ENCODE peak calls at places on chromosomes 12 and 14, in seven cellular contexts. One of them, this sample, is unnamed.

GRCh38 chr14:102055181-102055901 is 31.5 kb downstream of the HSP90AA1 start:
- DNase-seq in K562: no peak
- DNase-seq in HepG2: peak; percentile 18
- DNase-seq in GM12878: no peak
- DNase-seq in H1: no peak
- DNase-seq in SK-N-SH: no peak
- DNase-seq in HCT116: no peak
- DNase-seq in this sample: peak; percentile 27

GRCh38 chr14:34496679-34497513 is 34.9 kb upstream of the SPTSSA start:
- DNase-seq in K562: peak; percentile 68
- DNase-seq in HepG2: peak; percentile 99
- DNase-seq in GM12878: no peak
- DNase-seq in H1: peak; percentile 56
- DNase-seq in SK-N-SH: peak; percentile 23
- DNase-seq in HCT116: peak; percentile 97
- DNase-seq in this sample: no peak

GRCh38 chr12:93139028-93139665 is 210.1 kb upstream of the EEA1 start:
- DNase-seq in K562: no peak
- DNase-seq in HepG2: no peak
- DNase-seq in GM12878: no peak
- DNase-seq in H1: no peak
- DNase-seq in SK-N-SH: no peak
- DNase-seq in HCT116: no peak
- DNase-seq in this sample: no peak

GRCh38 chr12:19185262-19185929 is 55.9 kb downstream of the PLEKHA5 start:
- DNase-seq in K562: no peak
- DNase-seq in HepG2: no peak
- DNase-seq in GM12878: no peak
- DNase-seq in H1: no peak
- DNase-seq in SK-N-SH: no peak
- DNase-seq in HCT116: no peak
- DNase-seq in this sample: no peak

GRCh38 chr12:90124289-90124688 is 415.7 kb upstream of the ATP2B1 start:
- DNase-seq in K562: no peak
- DNase-seq in HepG2: no peak
- DNase-seq in GM12878: no peak
- DNase-seq in H1: no peak
- DNase-seq in SK-N-SH: no peak
- DNase-seq in HCT116: no peak
- DNase-seq in this sample: no peak

GRCh38 chr12:116423053-116423452 is 136.1 kb upstream of the MAP1LC3B2 start:
- DNase-seq in K562: no peak
- DNase-seq in HepG2: no peak
- DNase-seq in GM12878: no peak
- DNase-seq in H1: no peak
- DNase-seq in SK-N-SH: no peak
- DNase-seq in HCT116: no peak
- DNase-seq in this sample: no peak

GRCh38 chr12:29534935-29535334 is 37.4 kb upstream of the OVCH1 start:
- DNase-seq in K562: no peak
- DNase-seq in HepG2: peak; percentile 5
- DNase-seq in GM12878: no peak
- DNase-seq in H1: no peak
- DNase-seq in SK-N-SH: no peak
- DNase-seq in HCT116: no peak
- DNase-seq in this sample: no peak

GRCh38 chr12:10697872-10698271 is 24.0 kb upstream of the STYK1 start:
- DNase-seq in K562: no peak
- DNase-seq in HepG2: no peak
- DNase-seq in GM12878: no peak
- DNase-seq in H1: no peak
- DNase-seq in SK-N-SH: no peak
- DNase-seq in HCT116: no peak
- DNase-seq in this sample: no peak

GRCh38 chr12:132224484-132224883 is 80.2 kb downstream of the NOC4L start:
- DNase-seq in K562: no peak
- DNase-seq in HepG2: no peak
- DNase-seq in GM12878: no peak
- DNase-seq in H1: no peak
- DNase-seq in SK-N-SH: no peak
- DNase-seq in HCT116: no peak
- DNase-seq in this sample: no peak

GRCh38 chr12:82554529-82554928 is 132.2 kb upstream of the TMTC2 start:
- DNase-seq in K562: no peak
- DNase-seq in HepG2: no peak
- DNase-seq in GM12878: peak; percentile 36
- DNase-seq in H1: no peak
- DNase-seq in SK-N-SH: no peak
- DNase-seq in HCT116: no peak
- DNase-seq in this sample: no peak

GRCh38 chr12:53152390-53152789 is 28.1 kb upstream of the ZNF740 start:
- DNase-seq in K562: no peak
- DNase-seq in HepG2: no peak
- DNase-seq in GM12878: no peak
- DNase-seq in H1: no peak
- DNase-seq in SK-N-SH: no peak
- DNase-seq in HCT116: no peak
- DNase-seq in this sample: no peak

GRCh38 chr14:50363734-50364113 is 33.0 kb downstream of the CDKL1 start:
- DNase-seq in K562: no peak
- DNase-seq in HepG2: no peak
- DNase-seq in GM12878: peak; percentile 81
- DNase-seq in H1: no peak
- DNase-seq in SK-N-SH: no peak
- DNase-seq in HCT116: no peak
- DNase-seq in this sample: no peak

GRCh38 chr12:96194572-96194889 is 356 bp downstream of the ELK3 start:
- DNase-seq in K562: no peak
- DNase-seq in HepG2: no peak
- DNase-seq in GM12878: no peak
- DNase-seq in H1: no peak
- DNase-seq in SK-N-SH: no peak
- DNase-seq in HCT116: no peak
- DNase-seq in this sample: no peak

GRCh38 chr14:69043598-69044267 is 64.6 kb upstream of the ACTN1 start:
- DNase-seq in K562: no peak
- DNase-seq in HepG2: no peak
- DNase-seq in GM12878: no peak
- DNase-seq in H1: no peak
- DNase-seq in SK-N-SH: no peak
- DNase-seq in HCT116: no peak
- DNase-seq in this sample: no peak

GRCh38 chr12:13559318-13559978 is 362.9 kb downstream of the EMP1 start:
- DNase-seq in K562: no peak
- DNase-seq in HepG2: peak; percentile 47
- DNase-seq in GM12878: no peak
- DNase-seq in H1: no peak
- DNase-seq in SK-N-SH: no peak
- DNase-seq in HCT116: peak; percentile 86
- DNase-seq in this sample: no peak

GRCh38 chr12:74317078-74317581 is 220.5 kb upstream of the ATXN7L3B start:
- DNase-seq in K562: no peak
- DNase-seq in HepG2: no peak
- DNase-seq in GM12878: no peak
- DNase-seq in H1: no peak
- DNase-seq in SK-N-SH: no peak
- DNase-seq in HCT116: no peak
- DNase-seq in this sample: peak; percentile 67

DNA sequence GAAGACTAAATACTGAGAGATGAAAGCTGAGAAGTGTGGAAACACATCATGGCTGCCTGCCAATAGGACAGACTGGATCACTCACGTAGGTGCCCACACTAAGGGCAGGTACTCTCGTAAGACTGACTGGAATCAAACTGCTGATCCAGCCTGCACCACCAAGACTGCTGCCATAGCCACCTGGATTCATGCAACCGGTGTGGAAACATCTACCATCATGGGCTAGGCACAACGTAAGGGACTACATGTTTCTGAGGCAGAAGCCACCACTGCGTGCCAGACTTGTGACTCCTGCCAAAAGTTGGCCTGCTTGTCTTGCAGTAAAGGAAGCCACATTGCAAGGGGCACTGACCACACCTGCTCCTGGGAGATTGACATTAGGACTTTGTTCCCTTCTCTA is 3.8 kb downstream of the POMT2 start:
- DNase-seq in K562: no peak
- DNase-seq in HepG2: no peak
- DNase-seq in GM12878: no peak
- DNase-seq in H1: no peak
- DNase-seq in SK-N-SH: no peak
- DNase-seq in HCT116: no peak
- DNase-seq in this sample: no peak
- TF ChIP-seq JUND in K562: no peak
- TF ChIP-seq JUND in HepG2: no peak
- TF ChIP-seq JUND in GM12878: no peak
- TF ChIP-seq JUND in H1: no peak
- TF ChIP-seq JUND in SK-N-SH: no peak
- TF ChIP-seq JUND in HCT116: no peak
- TF ChIP-seq JUND in this sample: no peak

GRCh38 chr12:59873136-59873535 is 277.3 kb downstream of the SLC16A7 start:
- DNase-seq in K562: no peak
- DNase-seq in HepG2: no peak
- DNase-seq in GM12878: no peak
- DNase-seq in H1: no peak
- DNase-seq in SK-N-SH: no peak
- DNase-seq in HCT116: no peak
- DNase-seq in this sample: no peak
- TF ChIP-seq JUND in K562: no peak
- TF ChIP-seq JUND in HepG2: no peak
- TF ChIP-seq JUND in GM12878: no peak
- TF ChIP-seq JUND in H1: no peak
- TF ChIP-seq JUND in SK-N-SH: no peak
- TF ChIP-seq JUND in HCT116: no peak
- TF ChIP-seq JUND in this sample: no peak

DNA sequence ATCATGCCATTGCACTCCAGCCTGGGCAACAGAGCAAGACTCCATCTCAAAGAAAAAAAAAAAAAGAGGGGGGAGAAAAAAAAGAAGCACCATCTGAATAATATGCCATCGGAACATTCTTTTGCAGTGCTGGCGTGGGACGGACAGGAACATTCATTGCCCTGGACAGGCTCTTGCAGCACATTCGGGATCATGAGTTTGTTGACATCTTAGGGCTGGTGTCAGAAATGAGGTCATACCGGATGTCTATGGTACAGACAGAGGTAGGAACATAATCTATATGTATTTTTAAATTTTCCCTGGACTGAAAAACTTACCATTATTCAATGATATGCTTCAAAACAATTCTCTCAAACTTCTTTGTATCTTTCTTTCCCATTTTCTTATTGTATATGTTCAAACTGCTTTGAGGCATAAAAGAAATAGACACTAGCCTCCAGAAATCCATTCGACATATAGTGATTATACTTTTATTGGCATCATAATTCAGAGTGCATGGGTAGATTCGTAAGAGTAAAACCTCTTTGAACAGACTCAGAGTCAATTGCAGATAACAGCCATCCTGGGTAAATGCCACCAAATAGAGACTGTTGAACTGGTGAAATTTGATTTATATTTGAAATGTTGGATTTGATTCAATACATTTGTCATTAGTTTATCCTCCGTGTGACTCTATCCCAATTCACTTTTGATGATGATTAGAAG is 199.7 kb downstream of the EPS8 start:
- DNase-seq in K562: no peak
- DNase-seq in HepG2: no peak
- DNase-seq in GM12878: no peak
- DNase-seq in H1: no peak
- DNase-seq in SK-N-SH: no peak
- DNase-seq in HCT116: no peak
- DNase-seq in this sample: no peak
- TF ChIP-seq JUND in K562: no peak
- TF ChIP-seq JUND in HepG2: no peak
- TF ChIP-seq JUND in GM12878: no peak
- TF ChIP-seq JUND in H1: no peak
- TF ChIP-seq JUND in SK-N-SH: no peak
- TF ChIP-seq JUND in HCT116: no peak
- TF ChIP-seq JUND in this sample: no peak

GRCh38 chr14:36268957-36269734 is 51.3 kb downstream of the MBIP start:
- DNase-seq in K562: no peak
- DNase-seq in HepG2: no peak
- DNase-seq in GM12878: no peak
- DNase-seq in H1: no peak
- DNase-seq in SK-N-SH: no peak
- DNase-seq in HCT116: no peak
- DNase-seq in this sample: no peak

GRCh38 chr14:36271222-36271621 is 49.2 kb downstream of the MBIP start:
- DNase-seq in K562: no peak
- DNase-seq in HepG2: no peak
- DNase-seq in GM12878: no peak
- DNase-seq in H1: no peak
- DNase-seq in SK-N-SH: no peak
- DNase-seq in HCT116: no peak
- DNase-seq in this sample: no peak

GRCh38 chr14:36270191-36270590 is 50.2 kb downstream of the MBIP start:
- DNase-seq in K562: no peak
- DNase-seq in HepG2: no peak
- DNase-seq in GM12878: no peak
- DNase-seq in H1: no peak
- DNase-seq in SK-N-SH: no peak
- DNase-seq in HCT116: no peak
- DNase-seq in this sample: no peak

GRCh38 chr14:36275741-36276140 is 44.7 kb downstream of the MBIP start:
- DNase-seq in K562: no peak
- DNase-seq in HepG2: no peak
- DNase-seq in GM12878: no peak
- DNase-seq in H1: no peak
- DNase-seq in SK-N-SH: no peak
- DNase-seq in HCT116: no peak
- DNase-seq in this sample: no peak

DNA sequence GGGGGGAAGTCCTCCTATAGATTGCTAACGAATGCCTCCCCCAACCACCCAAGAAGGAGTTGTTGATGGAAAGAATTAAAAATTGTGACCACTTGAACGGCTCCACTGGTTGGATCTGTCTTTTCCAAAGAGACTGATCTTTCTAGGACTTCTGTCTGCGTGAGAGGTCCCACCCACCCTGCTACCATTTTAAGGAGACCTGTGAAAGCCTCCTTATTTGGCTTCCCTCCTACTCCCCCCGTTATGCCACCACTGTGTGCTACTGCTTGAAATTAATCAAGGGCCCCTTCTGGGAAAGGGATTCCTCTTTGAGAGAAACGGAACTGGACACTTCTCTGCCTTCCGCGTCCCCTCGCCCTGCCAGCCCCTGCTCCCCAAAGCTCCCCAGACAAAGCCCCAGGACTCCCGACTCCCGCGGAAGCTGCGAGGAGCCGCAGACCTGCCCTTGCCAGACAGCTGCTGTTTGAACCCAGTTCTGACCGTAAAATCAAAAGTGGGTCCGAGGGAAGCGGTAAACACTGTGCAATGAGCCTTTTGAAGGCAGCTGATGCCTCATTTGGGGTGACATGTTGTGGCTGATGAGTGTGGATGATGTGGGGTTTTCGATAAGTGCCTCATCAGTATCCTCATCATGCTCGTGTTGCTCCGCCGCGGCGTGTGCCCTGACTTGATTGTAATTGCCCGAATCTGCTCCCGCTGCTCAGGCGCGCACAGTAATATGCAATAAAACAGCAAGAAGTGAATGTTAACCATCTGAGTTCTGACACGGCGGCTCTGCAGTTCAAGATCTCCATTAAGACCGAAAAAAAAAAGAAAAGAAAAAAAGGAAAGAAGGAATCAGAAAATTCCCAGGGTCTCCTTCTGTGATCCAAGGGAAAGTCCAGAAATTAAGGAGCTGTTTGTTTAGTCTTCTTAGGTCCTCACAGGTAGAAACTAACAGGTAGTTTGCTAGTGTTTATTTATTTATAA is 48.2 kb downstream of the MBIP start:
- DNase-seq in K562: no peak
- DNase-seq in HepG2: no peak
- DNase-seq in GM12878: no peak
- DNase-seq in H1: no peak
- DNase-seq in SK-N-SH: peak; percentile 7
- DNase-seq in HCT116: no peak
- DNase-seq in this sample: no peak
- TF ChIP-seq JUND in K562: no peak
- TF ChIP-seq JUND in HepG2: no peak
- TF ChIP-seq JUND in GM12878: no peak
- TF ChIP-seq JUND in H1: no peak
- TF ChIP-seq JUND in SK-N-SH: no peak
- TF ChIP-seq JUND in HCT116: no peak
- TF ChIP-seq JUND in this sample: no peak